ENCODE peak calls at places on chromosomes 3 and 15, in ten cellular contexts. M, U, E, D, S, Q, K, V, L and Z are unnamed samples. For H3K4me1, the result is how much of the 10 kb centered on the place peaks cover.

GRCh38 chr15:78906310-78906608 is 33.6 kb downstream of the MORF4L1 start:
- DNase-seq in M (no peak), U (peak), E (no peak), D (no peak), S (no peak), Q (no peak), K (peak), V (no peak), L (no peak), Z (no peak)

GRCh38 chr15:39657714-39658113 is 76.8 kb downstream of the THBS1 start:
- DNase-seq in M (no peak), U (peak), E (no peak), D (no peak), S (no peak), Q (no peak), K (peak), V (no peak), L (no peak), Z (no peak)

GRCh38 chr3:140365872-140366697 is 311.8 kb upstream of the TRIM42 start:
- DNase-seq in M (no peak), U (no peak), E (no peak), D (no peak), S (no peak), Q (no peak), K (no peak), V (no peak), L (no peak), Z (no peak)

GRCh38 chr15:33152502-33153109 is 41.9 kb downstream of the FMN1 start:
- DNase-seq in M (no peak), U (no peak), E (no peak), D (no peak), S (no peak), Q (no peak), K (peak), V (no peak), L (no peak), Z (no peak)

GRCh38 chr3:175749981-175750380 is 890.8 kb downstream of the NAALADL2 start:
- DNase-seq in M (no peak), U (no peak), E (no peak), D (no peak), S (no peak), Q (no peak), K (no peak), V (no peak), L (no peak), Z (no peak)

GRCh38 chr3:28903171-28903601 is 377.7 kb upstream of the RBMS3 start:
- DNase-seq in M (no peak), U (no peak), E (no peak), D (no peak), S (no peak), Q (no peak), K (no peak), V (no peak), L (peak), Z (no peak)

GRCh38 chr3:12796171-12797123 is at the start of gene CAND2:
- DNase-seq in M (no peak), U (peak), E (peak), D (no peak), S (peak), Q (no peak), K (peak), V (peak), L (no peak), Z (peak)

GRCh38 chr3:16834214-16834613 is 50.5 kb upstream of the PLCL2 start:
- DNase-seq in M (no peak), U (no peak), E (no peak), D (no peak), S (no peak), Q (no peak), K (no peak), V (no peak), L (no peak), Z (no peak)

GRCh38 chr15:69149803-69150202 is 10.6 kb upstream of the GLCE start:
- DNase-seq in M (no peak), U (no peak), E (no peak), D (no peak), S (no peak), Q (no peak), K (no peak), V (no peak), L (no peak), Z (no peak)

GRCh38 chr15:39323706-39324105 is 257.2 kb upstream of the THBS1 start:
- DNase-seq in M (no peak), U (no peak), E (no peak), D (no peak), S (no peak), Q (no peak), K (no peak), V (no peak), L (no peak), Z (no peak)

GRCh38 chr3:10205461-10206165 is 40.9 kb downstream of the IRAK2 start:
- DNase-seq in M (peak), U (peak), E (peak), D (no peak), S (no peak), Q (no peak), K (peak), V (no peak), L (peak), Z (no peak)

GRCh38 chr15:62958528-62958927 is 84.0 kb upstream of the TPM1 start:
- DNase-seq in M (no peak), U (no peak), E (peak), D (no peak), S (no peak), Q (no peak), K (no peak), V (no peak), L (no peak), Z (peak)

GRCh38 chr15:44033894-44034293 is 161.2 kb downstream of the FRMD5 start:
- DNase-seq in M (no peak), U (peak), E (no peak), D (no peak), S (no peak), Q (no peak), K (peak), V (no peak), L (no peak), Z (no peak)

GRCh38 chr3:115279939-115280338 is 132.9 kb upstream of the ZBTB20 start:
- DNase-seq in M (no peak), U (peak), E (no peak), D (no peak), S (no peak), Q (no peak), K (peak), V (no peak), L (no peak), Z (no peak)

GRCh38 chr3:11159421-11159904 is 5.2 kb downstream of the HRH1 start:
- DNase-seq in M (no peak), U (peak), E (peak), D (no peak), S (no peak), Q (no peak), K (peak), V (no peak), L (no peak), Z (no peak)

GRCh38 chr3:56294316-56294715 is 174.0 kb downstream of the ERC2 start:
- DNase-seq in M (no peak), U (no peak), E (no peak), D (no peak), S (no peak), Q (no peak), K (no peak), V (no peak), L (no peak), Z (no peak)

GRCh38 chr3:56288258-56288657 is 180.0 kb downstream of the ERC2 start:
- DNase-seq in M (no peak), U (no peak), E (no peak), D (no peak), S (no peak), Q (no peak), K (no peak), V (no peak), L (no peak), Z (no peak)

GRCh38 chr3:56291244-56291680 is 177.0 kb downstream of the ERC2 start:
- DNase-seq in M (no peak), U (no peak), E (no peak), D (no peak), S (no peak), Q (no peak), K (no peak), V (no peak), L (no peak), Z (no peak)

GRCh38 chr3:56291953-56292352 is 176.3 kb downstream of the ERC2 start:
- DNase-seq in M (no peak), U (no peak), E (no peak), D (no peak), S (no peak), Q (no peak), K (no peak), V (no peak), L (no peak), Z (no peak)

DNA sequence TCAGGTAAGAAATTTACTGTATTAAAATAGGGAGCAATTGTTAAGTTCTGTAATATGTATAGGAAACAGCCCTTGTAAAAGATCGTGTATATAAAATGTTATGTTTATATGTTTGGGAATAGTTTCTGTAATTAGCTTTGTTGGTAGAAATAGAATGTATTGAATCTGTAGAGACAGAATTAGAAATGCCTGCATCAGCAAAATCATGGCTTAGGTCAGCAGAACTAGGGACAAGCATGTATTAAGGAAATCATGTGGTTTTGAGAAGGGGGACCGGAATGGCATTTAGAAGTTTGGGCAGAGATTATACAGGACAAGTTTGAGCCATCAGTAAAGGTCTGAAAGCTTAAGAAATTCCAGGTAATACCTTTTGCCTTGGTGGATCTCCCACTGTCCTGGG is 177.9 kb downstream of the ERC2 start:
- DNase-seq in M (no peak), U (no peak), E (no peak), D (no peak), S (no peak), Q (no peak), K (no peak), V (no peak), L (no peak), Z (no peak)
- H3K4me1 ChIP-seq in M (under half), U (under half), E (under half), D (under half), S (under half), Q (under half), K (under half), V (under half), L (under half), Z (under half)

DNA sequence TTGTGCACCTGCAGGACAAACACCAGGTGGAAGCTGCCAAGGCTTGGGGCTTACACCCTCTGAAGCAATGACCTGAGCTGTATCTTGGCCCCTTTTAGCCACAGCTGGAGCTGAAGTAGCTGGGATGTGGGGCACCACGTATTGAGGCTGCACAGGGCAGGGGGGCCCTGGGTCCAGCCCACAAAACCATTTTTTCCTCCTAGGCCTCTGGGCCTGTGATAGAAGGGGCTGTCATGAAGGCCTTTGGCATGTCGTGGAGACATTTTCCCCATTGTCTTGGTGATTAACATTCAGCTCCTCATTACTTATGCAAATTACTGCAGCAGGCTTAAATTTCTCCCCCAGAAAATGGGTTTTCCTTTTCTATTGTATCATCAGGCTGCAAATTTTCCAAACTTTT is 27.6 kb upstream of the MME start:
- DNase-seq in M (no peak), U (no peak), E (no peak), D (no peak), S (no peak), Q (no peak), K (no peak), V (no peak), L (no peak), Z (no peak)
- H3K4me1 ChIP-seq in M (under half), U (under half), E (under half), D (under half), S (under half), Q (under half), K (under half), V (under half), L (under half), Z (under half)

DNA sequence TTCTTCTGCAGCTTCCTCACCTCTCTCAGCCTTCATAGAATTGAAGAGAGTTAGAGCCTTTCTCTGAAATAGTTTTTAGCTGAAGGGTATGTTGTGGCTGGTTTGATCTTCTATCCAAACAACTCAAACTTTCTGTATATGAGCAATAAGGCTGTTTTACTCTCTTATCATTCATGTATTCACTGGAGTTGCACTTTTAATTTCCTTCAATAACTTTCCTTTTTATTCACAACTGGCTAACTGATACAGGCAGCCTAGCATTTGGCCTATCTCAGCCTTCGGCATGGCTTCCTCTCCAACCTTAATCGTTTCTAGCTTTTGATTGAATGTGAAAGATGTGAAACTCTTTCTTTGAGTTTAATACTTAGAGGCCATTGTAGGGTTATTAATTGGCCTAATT is 109.3 kb downstream of the GTPBP8 start:
- DNase-seq in M (no peak), U (no peak), E (no peak), D (no peak), S (no peak), Q (no peak), K (no peak), V (no peak), L (no peak), Z (no peak)
- H3K4me1 ChIP-seq in M (under half), U (under half), E (under half), D (under half), S (under half), Q (under half), K (under half), V (under half), L (under half), Z (under half)

GRCh38 chr3:127132876-127133275 is 60.1 kb upstream of the PRR23E start:
- DNase-seq in M (no peak), U (no peak), E (no peak), D (no peak), S (no peak), Q (no peak), K (no peak), V (no peak), L (no peak), Z (no peak)
- H3K4me1 ChIP-seq in M (under half), U (under half), E (under half), D (under half), S (under half), Q (under half), K (under half), V (under half), L (under half), Z (under half)

GRCh38 chr3:72265250-72265649 is 480.3 kb upstream of the PROK2 start:
- DNase-seq in M (no peak), U (peak), E (no peak), D (no peak), S (peak), Q (no peak), K (no peak), V (no peak), L (no peak), Z (no peak)

GRCh38 chr3:72263223-72264015 is 478.5 kb upstream of the PROK2 start:
- DNase-seq in M (no peak), U (no peak), E (no peak), D (no peak), S (no peak), Q (no peak), K (no peak), V (no peak), L (no peak), Z (no peak)

GRCh38 chr3:72261566-72262564 is 476.9 kb upstream of the PROK2 start:
- DNase-seq in M (no peak), U (no peak), E (no peak), D (no peak), S (no peak), Q (no peak), K (no peak), V (no peak), L (no peak), Z (no peak)

GRCh38 chr3:72262707-72263106 is 477.8 kb upstream of the PROK2 start:
- DNase-seq in M (no peak), U (no peak), E (no peak), D (no peak), S (no peak), Q (no peak), K (no peak), V (no peak), L (no peak), Z (no peak)

GRCh38 chr3:72265661-72266370 is 480.9 kb upstream of the PROK2 start:
- DNase-seq in M (no peak), U (no peak), E (no peak), D (no peak), S (no peak), Q (no peak), K (no peak), V (no peak), L (no peak), Z (no peak)
- H3K4me1 ChIP-seq in M (under half), U (under half), E (under half), D (under half), S (under half), Q (under half), K (under half), V (under half), L (under half), Z (under half)

DNA sequence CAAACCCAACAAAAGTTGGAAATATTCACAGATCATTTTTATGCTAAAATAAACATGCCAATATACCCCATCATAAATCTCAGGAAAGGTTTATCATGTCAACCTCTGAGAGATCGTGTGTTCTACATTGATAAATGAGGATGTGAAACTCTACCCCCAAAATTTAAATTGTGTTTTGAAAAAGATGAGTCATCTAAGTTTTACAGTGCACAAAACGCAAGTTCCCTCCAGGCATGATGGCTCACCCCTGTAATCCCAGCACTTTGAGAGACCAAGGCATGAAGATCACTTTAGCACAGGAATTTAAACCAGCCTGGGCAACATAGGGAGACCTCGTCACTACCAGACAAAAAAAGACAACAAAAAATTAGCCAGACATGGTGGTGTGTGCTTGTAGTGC is 1487.0 kb upstream of the GBE1 start:
- DNase-seq in M (no peak), U (no peak), E (no peak), D (no peak), S (no peak), Q (no peak), K (no peak), V (no peak), L (no peak), Z (no peak)
- H3K4me1 ChIP-seq in M (under half), U (under half), E (under half), D (under half), S (under half), Q (under half), K (under half), V (under half), L (under half), Z (under half)